ENCODE peak calls at places on chromosomes 5 and 9, in ten cellular contexts. One of them, this sample, is unnamed.

GRCh38 chr5:107571621-107572489 is 98.9 kb downstream of the EFNA5 start:
- DNase-seq in left ventricle myocardium inferior: peak; percentile 92
- DNase-seq in neural crest cell: peak; percentile 97
- DNase-seq in A549: peak; percentile 72
- DNase-seq in IMR-90: peak; percentile 84
- DNase-seq in PC-9: peak; percentile 99
- DNase-seq in GM10248: peak; percentile 69
- DNase-seq in AG04450: peak; percentile 72
- DNase-seq in NB4: peak; percentile 84
- DNase-seq in SK-N-SH: peak; percentile 75
- DNase-seq in this sample: peak; percentile 98

GRCh38 chr5:94928891-94929290 is 310.4 kb downstream of the SLF1 start:
- DNase-seq in left ventricle myocardium inferior: no peak
- DNase-seq in neural crest cell: no peak
- DNase-seq in A549: no peak
- DNase-seq in IMR-90: peak; percentile 1
- DNase-seq in PC-9: no peak
- DNase-seq in GM10248: no peak
- DNase-seq in AG04450: no peak
- DNase-seq in NB4: no peak
- DNase-seq in SK-N-SH: no peak
- DNase-seq in this sample: no peak

GRCh38 chr9:118785456-118785855 is 583.8 kb downstream of the BRINP1 start:
- DNase-seq in left ventricle myocardium inferior: no peak
- DNase-seq in neural crest cell: no peak
- DNase-seq in A549: no peak
- DNase-seq in IMR-90: no peak
- DNase-seq in PC-9: no peak
- DNase-seq in GM10248: no peak
- DNase-seq in AG04450: no peak
- DNase-seq in NB4: no peak
- DNase-seq in SK-N-SH: no peak
- DNase-seq in this sample: no peak

GRCh38 chr9:108039012-108039411 is 549.4 kb upstream of the KLF4 start:
- DNase-seq in left ventricle myocardium inferior: no peak
- DNase-seq in neural crest cell: no peak
- DNase-seq in A549: no peak
- DNase-seq in IMR-90: no peak
- DNase-seq in PC-9: peak; percentile 46
- DNase-seq in GM10248: no peak
- DNase-seq in AG04450: no peak
- DNase-seq in NB4: no peak
- DNase-seq in SK-N-SH: no peak
- DNase-seq in this sample: no peak

GRCh38 chr9:99006979-99007378 is 63.3 kb downstream of the COL15A1 start:
- DNase-seq in left ventricle myocardium inferior: no peak
- DNase-seq in neural crest cell: no peak
- DNase-seq in A549: no peak
- DNase-seq in IMR-90: no peak
- DNase-seq in PC-9: no peak
- DNase-seq in GM10248: no peak
- DNase-seq in AG04450: no peak
- DNase-seq in NB4: no peak
- DNase-seq in SK-N-SH: no peak
- DNase-seq in this sample: no peak

GRCh38 chr9:134955156-134955555 is 37.4 kb upstream of the FCN1 start:
- DNase-seq in left ventricle myocardium inferior: no peak
- DNase-seq in neural crest cell: no peak
- DNase-seq in A549: no peak
- DNase-seq in IMR-90: no peak
- DNase-seq in PC-9: no peak
- DNase-seq in GM10248: no peak
- DNase-seq in AG04450: no peak
- DNase-seq in NB4: no peak
- DNase-seq in SK-N-SH: no peak
- DNase-seq in this sample: no peak

GRCh38 chr9:134429007-134429406 is 102.8 kb downstream of the RXRA start:
- DNase-seq in left ventricle myocardium inferior: no peak
- DNase-seq in neural crest cell: no peak
- DNase-seq in A549: no peak
- DNase-seq in IMR-90: no peak
- DNase-seq in PC-9: no peak
- DNase-seq in GM10248: no peak
- DNase-seq in AG04450: no peak
- DNase-seq in NB4: no peak
- DNase-seq in SK-N-SH: no peak
- DNase-seq in this sample: no peak

GRCh38 chr9:80948876-80949275 is 740.5 kb downstream of the TLE1 start:
- DNase-seq in left ventricle myocardium inferior: no peak
- DNase-seq in neural crest cell: no peak
- DNase-seq in A549: no peak
- DNase-seq in IMR-90: no peak
- DNase-seq in PC-9: no peak
- DNase-seq in GM10248: no peak
- DNase-seq in AG04450: no peak
- DNase-seq in NB4: no peak
- DNase-seq in SK-N-SH: no peak
- DNase-seq in this sample: no peak

GRCh38 chr5:16234598-16234997 is 55.0 kb upstream of the MARCHF11 start:
- DNase-seq in left ventricle myocardium inferior: no peak
- DNase-seq in neural crest cell: no peak
- DNase-seq in A549: no peak
- DNase-seq in IMR-90: no peak
- DNase-seq in PC-9: no peak
- DNase-seq in GM10248: no peak
- DNase-seq in AG04450: no peak
- DNase-seq in NB4: no peak
- DNase-seq in SK-N-SH: no peak
- DNase-seq in this sample: no peak
- TF ChIP-seq CTCF in left ventricle myocardium inferior: no peak
- TF ChIP-seq CTCF in neural crest cell: no peak
- TF ChIP-seq CTCF in A549: no peak
- TF ChIP-seq CTCF in IMR-90: no peak
- TF ChIP-seq CTCF in PC-9: no peak
- TF ChIP-seq CTCF in GM10248: no peak
- TF ChIP-seq CTCF in AG04450: no peak
- TF ChIP-seq CTCF in NB4: no peak
- TF ChIP-seq CTCF in SK-N-SH: no peak
- TF ChIP-seq CTCF in this sample: no peak

DNA sequence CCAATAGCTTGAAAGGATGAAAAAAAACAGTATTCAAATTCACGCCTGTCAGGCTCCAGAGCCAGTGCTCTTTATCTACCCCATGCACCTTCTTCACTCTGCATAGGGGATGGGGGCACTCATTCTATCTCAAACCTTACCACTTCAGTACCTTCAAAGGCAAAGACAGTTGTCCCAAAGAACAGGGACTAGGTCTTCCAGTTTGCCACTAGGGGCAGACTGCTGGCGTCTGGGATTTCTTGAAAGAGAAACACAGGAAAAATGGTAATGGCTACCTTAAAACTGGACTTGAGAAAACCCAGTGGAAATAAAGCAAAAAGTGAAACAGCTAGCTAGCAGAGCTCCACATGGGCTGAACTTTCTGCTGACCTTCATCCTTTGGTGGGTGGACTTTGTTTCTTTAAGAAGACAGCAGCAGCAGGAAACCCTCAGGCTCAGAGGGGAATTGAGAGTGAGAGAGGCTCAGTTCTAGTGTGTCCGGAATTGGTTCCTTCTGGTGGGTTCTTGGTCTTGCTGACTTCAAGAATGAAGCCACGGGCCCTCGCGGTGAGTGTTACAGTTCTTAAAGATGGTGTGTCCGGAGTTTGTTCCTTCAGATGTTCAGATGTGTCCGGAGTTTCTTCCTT is 41.0 kb upstream of the SLC36A1 start:
- DNase-seq in left ventricle myocardium inferior: no peak
- DNase-seq in neural crest cell: no peak
- DNase-seq in A549: peak; percentile 41
- DNase-seq in IMR-90: peak; percentile 4
- DNase-seq in PC-9: no peak
- DNase-seq in GM10248: no peak
- DNase-seq in AG04450: no peak
- DNase-seq in NB4: peak; percentile 12
- DNase-seq in SK-N-SH: no peak
- DNase-seq in this sample: no peak
- TF ChIP-seq CTCF in left ventricle myocardium inferior: peak; percentile 61
- TF ChIP-seq CTCF in neural crest cell: peak; percentile 60
- TF ChIP-seq CTCF in A549: peak; percentile 36
- TF ChIP-seq CTCF in IMR-90: peak; percentile 23
- TF ChIP-seq CTCF in PC-9: peak; percentile 67
- TF ChIP-seq CTCF in GM10248: no peak
- TF ChIP-seq CTCF in AG04450: peak; percentile 45
- TF ChIP-seq CTCF in NB4: peak; percentile 61
- TF ChIP-seq CTCF in SK-N-SH: peak; percentile 58
- TF ChIP-seq CTCF in this sample: no peak

GRCh38 chr5:143343042-143343441 is 60.4 kb downstream of the NR3C1 start:
- DNase-seq in left ventricle myocardium inferior: no peak
- DNase-seq in neural crest cell: no peak
- DNase-seq in A549: no peak
- DNase-seq in IMR-90: no peak
- DNase-seq in PC-9: no peak
- DNase-seq in GM10248: no peak
- DNase-seq in AG04450: no peak
- DNase-seq in NB4: no peak
- DNase-seq in SK-N-SH: no peak
- DNase-seq in this sample: no peak
- TF ChIP-seq CTCF in left ventricle myocardium inferior: no peak
- TF ChIP-seq CTCF in neural crest cell: no peak
- TF ChIP-seq CTCF in A549: no peak
- TF ChIP-seq CTCF in IMR-90: no peak
- TF ChIP-seq CTCF in PC-9: no peak
- TF ChIP-seq CTCF in GM10248: no peak
- TF ChIP-seq CTCF in AG04450: no peak
- TF ChIP-seq CTCF in NB4: no peak
- TF ChIP-seq CTCF in SK-N-SH: no peak
- TF ChIP-seq CTCF in this sample: no peak

GRCh38 chr5:53913941-53914340 is 353.5 kb downstream of the NDUFS4 start:
- DNase-seq in left ventricle myocardium inferior: no peak
- DNase-seq in neural crest cell: no peak
- DNase-seq in A549: no peak
- DNase-seq in IMR-90: no peak
- DNase-seq in PC-9: no peak
- DNase-seq in GM10248: no peak
- DNase-seq in AG04450: no peak
- DNase-seq in NB4: no peak
- DNase-seq in SK-N-SH: no peak
- DNase-seq in this sample: no peak
- TF ChIP-seq CTCF in left ventricle myocardium inferior: no peak
- TF ChIP-seq CTCF in neural crest cell: no peak
- TF ChIP-seq CTCF in A549: no peak
- TF ChIP-seq CTCF in IMR-90: no peak
- TF ChIP-seq CTCF in PC-9: no peak
- TF ChIP-seq CTCF in GM10248: no peak
- TF ChIP-seq CTCF in AG04450: no peak
- TF ChIP-seq CTCF in NB4: no peak
- TF ChIP-seq CTCF in SK-N-SH: no peak
- TF ChIP-seq CTCF in this sample: no peak

DNA sequence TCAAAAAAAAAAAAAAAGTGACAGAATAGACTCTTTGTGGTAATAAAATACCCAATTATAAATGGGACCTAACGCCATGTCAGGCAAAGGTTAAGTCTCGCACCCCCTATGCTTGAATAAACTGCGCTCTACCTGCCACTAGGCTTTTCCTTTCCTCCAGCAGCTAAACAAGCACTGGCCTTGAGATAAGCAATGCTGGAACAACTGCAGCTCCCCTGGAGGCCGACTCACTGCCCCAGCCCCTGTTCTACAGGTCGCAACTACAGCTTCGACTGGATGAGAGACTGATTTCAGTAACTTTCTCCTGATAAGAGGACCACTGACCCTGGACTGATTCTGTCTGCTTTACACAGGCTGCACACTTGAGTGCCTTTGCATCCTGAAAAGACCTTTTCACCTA is 210.2 kb downstream of the HSPA4 start:
- DNase-seq in left ventricle myocardium inferior: no peak
- DNase-seq in neural crest cell: no peak
- DNase-seq in A549: no peak
- DNase-seq in IMR-90: no peak
- DNase-seq in PC-9: no peak
- DNase-seq in GM10248: no peak
- DNase-seq in AG04450: no peak
- DNase-seq in NB4: no peak
- DNase-seq in SK-N-SH: no peak
- DNase-seq in this sample: no peak
- TF ChIP-seq CTCF in left ventricle myocardium inferior: no peak
- TF ChIP-seq CTCF in neural crest cell: no peak
- TF ChIP-seq CTCF in A549: no peak
- TF ChIP-seq CTCF in IMR-90: no peak
- TF ChIP-seq CTCF in PC-9: no peak
- TF ChIP-seq CTCF in GM10248: no peak
- TF ChIP-seq CTCF in AG04450: no peak
- TF ChIP-seq CTCF in NB4: no peak
- TF ChIP-seq CTCF in SK-N-SH: no peak
- TF ChIP-seq CTCF in this sample: no peak

DNA sequence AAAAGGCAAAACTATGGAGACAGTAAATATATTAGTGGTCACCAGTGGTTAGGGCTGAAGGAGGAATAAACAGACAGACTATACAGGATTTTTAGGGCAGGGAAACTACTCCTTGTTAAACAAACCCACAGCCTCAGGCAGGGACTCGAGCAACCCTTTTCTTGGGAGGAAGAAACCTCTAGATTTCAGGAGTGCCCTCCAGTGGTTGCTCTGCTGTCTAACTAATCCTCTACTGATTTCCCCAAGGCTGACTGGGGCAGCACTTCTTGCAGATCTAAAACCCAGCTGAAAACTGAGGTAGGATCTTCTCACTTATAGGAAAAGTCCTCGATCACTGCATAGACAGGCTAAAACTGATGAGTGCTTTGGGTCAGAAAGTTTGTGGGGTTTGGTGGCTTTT is 176.8 kb downstream of the ISOC1 start:
- DNase-seq in left ventricle myocardium inferior: no peak
- DNase-seq in neural crest cell: no peak
- DNase-seq in A549: no peak
- DNase-seq in IMR-90: no peak
- DNase-seq in PC-9: no peak
- DNase-seq in GM10248: no peak
- DNase-seq in AG04450: no peak
- DNase-seq in NB4: peak; percentile 34
- DNase-seq in SK-N-SH: no peak
- DNase-seq in this sample: no peak
- TF ChIP-seq CTCF in left ventricle myocardium inferior: peak; percentile 37
- TF ChIP-seq CTCF in neural crest cell: no peak
- TF ChIP-seq CTCF in A549: no peak
- TF ChIP-seq CTCF in IMR-90: no peak
- TF ChIP-seq CTCF in PC-9: peak; percentile 25
- TF ChIP-seq CTCF in GM10248: no peak
- TF ChIP-seq CTCF in AG04450: no peak
- TF ChIP-seq CTCF in NB4: peak; percentile 15
- TF ChIP-seq CTCF in SK-N-SH: no peak
- TF ChIP-seq CTCF in this sample: no peak

This sample was measured in mesothelial cell of epicardium.